ENCODE peak calls at places on chromosomes 13 and 19, in four cellular contexts. T, L, G and W are unnamed samples.

GRCh38 chr19:10811391-10812111 is 24.5 kb downstream of the TMED1 start:
- DNase-seq in T (no peak), L (no peak), G (no peak), W (no peak)

GRCh38 chr19:38452430-38453366 is 19.2 kb downstream of the RYR1 start:
- DNase-seq in T (no peak), L (no peak), G (no peak), W (no peak)

GRCh38 chr13:101514695-101515275 is 62.3 kb downstream of the ITGBL1 start:
- DNase-seq in T (no peak), L (no peak), G (no peak), W (no peak)

GRCh38 chr19:13095934-13096890 is 6.4 kb downstream of the LYL1 start:
- DNase-seq in T (peak), L (no peak), G (peak), W (peak)

GRCh38 chr19:48560095-48560530 is 8.1 kb downstream of the SULT2B1 start:
- DNase-seq in T (no peak), L (no peak), G (no peak), W (no peak)

GRCh38 chr13:112835344-112835743 is 133.7 kb upstream of the MCF2L start:
- DNase-seq in T (no peak), L (no peak), G (no peak), W (no peak)

GRCh38 chr19:29324717-29325116 is 111.8 kb upstream of the UQCRFS1 start:
- DNase-seq in T (no peak), L (no peak), G (no peak), W (no peak)

GRCh38 chr13:96792736-96793444 is 201.4 kb downstream of the OXGR1 start:
- DNase-seq in T (no peak), L (no peak), G (no peak), W (no peak)

GRCh38 chr19:35295792-35296462 is 4.0 kb downstream of the MAG start:
- DNase-seq in T (no peak), L (no peak), G (no peak), W (peak)

GRCh38 chr19:50702870-50703829 is 16.5 kb downstream of the SHANK1 start:
- DNase-seq in T (no peak), L (no peak), G (no peak), W (no peak)

GRCh38 chr13:43030548-43030947 is 7.2 kb downstream of the DNAJC15 start:
- DNase-seq in T (no peak), L (no peak), G (no peak), W (no peak)

GRCh38 chr13:78867655-78868054 is 208.7 kb upstream of the OBI1 start:
- DNase-seq in T (no peak), L (no peak), G (no peak), W (no peak)

GRCh38 chr13:44364601-44365000 is 9.0 kb upstream of the SERP2 start:
- DNase-seq in T (no peak), L (no peak), G (no peak), W (no peak)

GRCh38 chr19:31372245-31372781 is 23.1 kb upstream of the TSHZ3 start:
- DNase-seq in T (no peak), L (no peak), G (no peak), W (no peak)

GRCh38 chr19:51272183-51272817 is 21.4 kb downstream of the SIGLECL1 start:
- DNase-seq in T (no peak), L (no peak), G (no peak), W (no peak)

GRCh38 chr19:46573679-46574522 is 27.2 kb upstream of the CALM3 start:
- DNase-seq in T (no peak), L (no peak), G (no peak), W (no peak)

GRCh38 chr13:111945086-111945485 is 121.9 kb upstream of the SOX1 start:
- DNase-seq in T (no peak), L (no peak), G (no peak), W (no peak)

GRCh38 chr13:101624210-101624922 is 171.9 kb downstream of the ITGBL1 start:
- DNase-seq in T (no peak), L (no peak), G (no peak), W (no peak)

GRCh38 chr19:10899171-10899653 is 27.9 kb downstream of the CARM1 start:
- DNase-seq in T (no peak), L (peak), G (peak), W (no peak)

GRCh38 chr13:95137096-95137495 is 164.2 kb downstream of the ABCC4 start:
- DNase-seq in T (no peak), L (no peak), G (no peak), W (no peak)

GRCh38 chr13:30704596-30704995 is 30.7 kb upstream of the ALOX5AP start:
- DNase-seq in T (no peak), L (no peak), G (no peak), W (no peak)

GRCh38 chr13:47112900-47113299 is 216.0 kb upstream of the HTR2A start:
- DNase-seq in T (no peak), L (no peak), G (no peak), W (no peak)

GRCh38 chr13:60716296-60716695 is 319.3 kb downstream of the TDRD3 start:
- DNase-seq in T (no peak), L (no peak), G (no peak), W (no peak)

GRCh38 chr13:20125129-20125782 is 35.6 kb downstream of the GJA3 start:
- DNase-seq in T (no peak), L (no peak), G (no peak), W (no peak)

GRCh38 chr13:65057986-65058385 is 2172.2 kb downstream of the PCDH9 start:
- DNase-seq in T (no peak), L (no peak), G (no peak), W (no peak)

GRCh38 chr13:39370554-39370953 is 232.4 kb downstream of the LHFPL6 start:
- DNase-seq in T (peak), L (peak), G (no peak), W (no peak)

GRCh38 chr19:30228726-30229523 is 143.3 kb upstream of the ZNF536 start:
- DNase-seq in T (no peak), L (no peak), G (no peak), W (no peak)

GRCh38 chr19:13169769-13170168 is 19.6 kb downstream of the IER2 start:
- DNase-seq in T (no peak), L (peak), G (no peak), W (no peak)

GRCh38 chr19:51799311-51799997 is 4.5 kb downstream of the FPR3 start:
- DNase-seq in T (peak), L (peak), G (peak), W (no peak)

GRCh38 chr19:42111384-42111783 is 20.9 kb downstream of the POU2F2 start:
- DNase-seq in T (no peak), L (no peak), G (no peak), W (no peak)

GRCh38 chr19:21328402-21328801 is 808 bp downstream of the ZNF708 start:
- DNase-seq in T (no peak), L (no peak), G (no peak), W (no peak)

GRCh38 chr13:108549989-108550388 is 79.4 kb upstream of the MYO16 start:
- DNase-seq in T (no peak), L (no peak), G (no peak), W (no peak)

GRCh38 chr13:29924482-29924884 is 74.1 kb upstream of the UBL3 start:
- DNase-seq in T (no peak), L (no peak), G (no peak), W (no peak)

GRCh38 chr13:67075239-67075638 is 154.9 kb downstream of the PCDH9 start:
- DNase-seq in T (no peak), L (no peak), G (no peak), W (no peak)

GRCh38 chr19:23415561-23416191 is 20.4 kb upstream of the ZNF91 start:
- DNase-seq in T (no peak), L (peak), G (peak), W (no peak)

GRCh38 chr19:12838182-12838890 is at the start of gene MAST1:
- DNase-seq in T (no peak), L (no peak), G (peak), W (no peak)

GRCh38 chr13:61884830-61885229 is 469.2 kb upstream of the PCDH20 start:
- DNase-seq in T (no peak), L (no peak), G (no peak), W (no peak)

GRCh38 chr19:16458391-16459128 is 13.2 kb downstream of the EPS15L1 start:
- DNase-seq in T (no peak), L (no peak), G (no peak), W (no peak)

DNA sequence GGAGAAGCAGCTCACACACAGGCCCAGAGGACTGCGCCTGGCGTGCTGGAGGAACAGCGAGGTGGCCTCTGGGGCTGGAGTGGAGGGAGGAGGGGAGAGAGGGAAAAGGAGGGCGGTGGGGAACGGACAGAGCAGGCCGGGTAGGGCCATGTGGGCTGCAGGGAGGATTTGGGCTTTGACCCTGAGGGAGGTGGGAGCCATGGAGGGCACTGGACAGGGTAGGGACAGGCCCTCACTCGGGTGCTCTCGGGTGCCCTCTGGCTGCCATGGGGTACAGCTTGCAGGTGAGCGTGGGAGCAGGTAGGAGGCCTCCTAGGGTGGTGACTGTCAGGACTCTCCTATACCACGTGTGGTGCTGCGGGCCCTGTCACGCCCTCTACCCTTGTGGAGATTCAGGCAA is 22.8 kb downstream of the PLIN4 start:
- DNase-seq in T (no peak), L (no peak), G (no peak), W (no peak)
- TF ChIP-seq CTCF in T (no peak), L (no peak), G (no peak), W (no peak)

GRCh38 chr19:2240881-2241760 is 4.5 kb downstream of the SF3A2 start:
- DNase-seq in T (no peak), L (no peak), G (peak), W (no peak)
- TF ChIP-seq CTCF in T (no peak), L (no peak), G (peak), W (no peak)

GRCh38 chr13:79972066-79972569 is 368.8 kb downstream of the SPRY2 start:
- DNase-seq in T (no peak), L (no peak), G (no peak), W (no peak)

DNA sequence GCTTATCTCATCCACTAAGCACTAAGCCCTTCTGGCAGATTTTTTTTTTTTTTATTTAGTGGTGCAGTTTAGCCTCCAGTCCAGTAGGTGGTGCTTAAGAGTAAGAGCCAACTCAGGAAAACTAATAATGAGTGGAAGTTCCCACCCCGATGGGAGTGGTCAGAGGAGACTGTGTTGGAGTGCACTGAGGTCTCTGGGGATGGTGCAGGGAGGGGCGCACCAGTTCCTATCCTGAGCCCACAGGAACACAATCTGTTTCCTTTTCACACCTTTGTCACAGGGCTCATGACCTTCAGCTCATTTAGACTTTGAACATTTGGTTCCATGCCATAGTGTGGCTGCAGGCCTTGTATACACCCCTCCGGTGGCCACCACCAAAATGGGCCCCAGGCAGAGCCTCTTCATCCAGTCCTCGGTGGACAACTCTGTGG is 367.4 kb downstream of the SPRY2 start:
- DNase-seq in T (peak), L (peak), G (no peak), W (no peak)
- TF ChIP-seq CTCF in T (no peak), L (peak), G (peak), W (no peak)

GRCh38 chr13:21256351-21256761 is 79.9 kb downstream of the MRPL57 start:
- DNase-seq in T (no peak), L (no peak), G (no peak), W (no peak)

GRCh38 chr13:21259571-21260455 is 83.4 kb downstream of the MRPL57 start:
- DNase-seq in T (no peak), L (no peak), G (no peak), W (no peak)
- TF ChIP-seq CTCF in T (no peak), L (no peak), G (no peak), W (no peak)

DNA sequence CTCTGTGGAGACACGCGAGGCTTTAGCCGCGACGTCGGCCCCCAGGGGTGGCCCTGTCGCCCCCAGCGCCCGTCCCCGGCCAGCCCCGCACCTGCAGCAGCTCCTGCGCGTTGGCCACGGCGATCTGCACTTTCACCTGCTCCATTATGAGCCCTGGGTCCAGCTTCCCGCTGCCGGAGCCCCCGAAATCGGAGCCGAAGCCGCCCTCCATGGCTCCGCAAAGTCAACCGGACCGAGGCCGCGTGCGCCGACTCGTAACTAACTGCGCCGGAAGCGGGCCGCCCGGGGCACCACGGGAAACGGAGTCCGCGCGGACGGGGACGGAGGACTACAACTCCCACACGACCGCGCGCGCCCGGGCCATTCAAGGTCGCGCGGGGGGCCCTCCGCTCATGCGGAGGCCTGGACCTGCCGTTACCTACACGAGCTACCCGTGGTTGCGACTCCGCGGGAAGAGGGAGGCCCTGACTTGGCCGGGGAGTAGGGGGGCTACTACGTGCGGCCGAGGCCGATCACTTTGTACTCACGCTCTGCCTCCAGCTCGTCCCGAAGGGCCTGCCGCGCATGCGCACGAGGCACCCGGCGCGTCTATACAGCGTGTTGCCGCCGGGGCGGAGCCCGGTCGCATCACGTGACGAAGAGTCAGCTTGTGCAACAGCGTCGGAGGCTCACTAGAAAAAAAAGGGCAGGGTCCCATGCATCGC is at the start of gene TIMM13:
- DNase-seq in T (peak), L (peak), G (peak), W (peak)
- TF ChIP-seq CTCF in T (no peak), L (no peak), G (no peak), W (no peak)

DNA sequence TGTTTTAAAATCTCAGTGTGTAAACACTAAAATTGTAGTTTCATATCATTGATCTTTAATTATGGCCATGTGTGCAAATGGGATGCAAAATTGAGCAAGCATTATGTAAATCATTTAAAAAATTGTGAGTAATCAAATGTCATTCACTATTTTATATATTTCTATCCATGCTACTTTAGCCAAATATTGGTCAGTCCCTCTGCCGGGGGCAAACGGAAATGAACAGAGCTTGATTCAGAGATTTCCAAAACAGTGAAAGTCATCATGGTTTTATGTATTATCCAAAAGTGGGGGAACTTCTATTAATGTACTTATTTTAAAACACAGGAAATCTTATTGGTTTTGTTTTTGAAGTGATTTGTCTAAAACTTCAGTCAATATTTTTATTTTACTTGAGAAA is 219.1 kb downstream of the IRS2 start:
- DNase-seq in T (no peak), L (no peak), G (no peak), W (no peak)
- TF ChIP-seq CTCF in T (no peak), L (no peak), G (no peak), W (no peak)

DNA sequence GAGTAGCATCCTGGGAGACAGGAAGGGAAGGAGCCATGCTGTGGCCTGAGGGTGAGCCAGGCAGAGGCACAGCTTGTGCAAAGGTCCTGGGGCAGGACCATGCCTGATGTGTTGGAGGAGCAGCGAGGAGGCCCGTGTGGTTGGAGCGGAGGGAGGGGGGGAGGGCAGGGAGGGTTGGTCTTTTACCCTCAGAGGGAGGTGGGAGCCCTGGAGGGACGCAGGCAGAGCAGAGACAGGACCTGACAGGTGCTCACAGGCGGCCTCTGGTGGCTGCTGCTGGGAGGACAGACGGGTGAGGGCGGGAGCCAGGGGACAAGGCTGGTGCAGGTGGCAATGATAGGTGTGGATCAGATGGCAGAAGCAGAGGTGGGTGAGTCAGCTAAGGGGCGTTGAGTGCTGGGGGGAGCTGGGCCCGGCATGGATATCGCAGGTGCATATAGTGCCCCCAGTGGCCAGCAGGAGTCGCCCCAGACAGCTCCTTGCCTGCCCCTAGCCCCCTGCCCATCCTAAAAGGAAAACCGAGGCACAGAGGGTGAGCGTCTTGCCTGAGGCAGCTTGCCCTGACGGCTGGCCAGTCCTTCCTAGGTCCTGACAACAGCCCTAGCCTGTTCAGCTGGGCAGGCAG is 9.8 kb upstream of the GNA15 start:
- DNase-seq in T (peak), L (peak), G (peak), W (peak)
- TF ChIP-seq CTCF in T (peak), L (peak), G (peak), W (peak)

GRCh38 chr13:106286811-106287210 is 248.7 kb downstream of the EFNB2 start:
- DNase-seq in T (no peak), L (no peak), G (no peak), W (no peak)

GRCh38 chr13:106281426-106281825 is 254.0 kb downstream of the EFNB2 start:
- DNase-seq in T (no peak), L (no peak), G (no peak), W (no peak)

GRCh38 chr13:106284358-106284757 is 251.1 kb downstream of the EFNB2 start:
- DNase-seq in T (no peak), L (no peak), G (no peak), W (no peak)

GRCh38 chr13:106291006-106291405 is 244.5 kb downstream of the EFNB2 start:
- DNase-seq in T (no peak), L (no peak), G (no peak), W (no peak)

GRCh38 chr13:106287351-106287750 is 248.1 kb downstream of the EFNB2 start:
- DNase-seq in T (no peak), L (no peak), G (no peak), W (no peak)
- TF ChIP-seq CTCF in T (no peak), L (no peak), G (no peak), W (no peak)